ENCODE peak calls at places on chromosome 2, in five cellular contexts. Q is stimulated activated CD4-positive, alpha-beta T cell treated with anti-CD3 and anti-CD28 coated beads, Interleukin-15, amount 100 ng/mL, for 24 hours; Y is stomach; P is posterior cingulate gyrus; H is epithelial cell of esophagus. U is an unnamed sample.

GRCh38 chr2:241708879-241709278 is 7.0 kb downstream of the ING5 start:
- DNase-seq in P (no peak), Q (no peak), H (no peak), Y (no peak), U (no peak)

GRCh38 chr2:210169871-210170441 is 1.3 kb downstream of the KANSL1L start:
- DNase-seq in H (peak; percentile 77), Q (no peak), P (no peak), Y (no peak), U (no peak)

GRCh38 chr2:144666032-144666431 is 146.1 kb upstream of the ZEB2 start:
- DNase-seq in Y (no peak), H (peak; percentile 47), Q (no peak), P (no peak), U (no peak)

GRCh38 chr2:35163948-35164347 is 1191.6 kb upstream of the CRIM1 start:
- DNase-seq in P (no peak), H (no peak), Q (no peak), Y (no peak), U (no peak)

GRCh38 chr2:109481196-109481555 is 132.6 kb downstream of the SEPTIN10 start:
- DNase-seq in Y (peak; percentile 81), P (no peak), Q (no peak), H (no peak), U (no peak)

GRCh38 chr2:1226766-1227165 is 186.5 kb upstream of the TPO start:
- DNase-seq in P (no peak), Q (no peak), H (no peak), Y (no peak), U (no peak)

GRCh38 chr2:60992985-60993392 is 24.5 kb upstream of the PEX13 start:
- DNase-seq in Q (no peak), Y (peak; percentile 40), P (no peak), H (no peak), U (no peak)

GRCh38 chr2:203890733-203891132 is 23.2 kb downstream of the CTLA4 start:
- DNase-seq in P (no peak), H (no peak), Y (no peak), Q (no peak), U (no peak)

GRCh38 chr2:238860966-238861730 is 13.3 kb downstream of the TWIST2 start:
- DNase-seq in H (no peak), P (no peak), Q (no peak), Y (no peak), U (no peak)

GRCh38 chr2:112189001-112189556 is 50.9 kb downstream of the FBLN7 start:
- DNase-seq in Y (no peak), H (no peak), Q (peak; percentile 18), P (no peak), U (no peak)

GRCh38 chr2:158125756-158126498 is 24.3 kb downstream of the UPP2 start:
- DNase-seq in Q (no peak), H (peak; percentile 20), P (no peak), Y (no peak), U (no peak)

GRCh38 chr2:98242006-98242405 is 104.2 kb upstream of the CNGA3 start:
- DNase-seq in H (no peak), Q (no peak), P (peak; percentile 18), Y (no peak), U (no peak)

GRCh38 chr2:117771969-117772630 is 42.4 kb upstream of the DDX18 start:
- DNase-seq in Q (no peak), Y (no peak), P (no peak), H (peak; percentile 40), U (no peak)

GRCh38 chr2:55231546-55232083 is 478 bp downstream of the CLHC1 start:
- DNase-seq in Y (no peak), P (no peak), Q (no peak), H (no peak), U (no peak)

GRCh38 chr2:186429095-186429494 is 57.0 kb upstream of the ZC3H15 start:
- DNase-seq in Y (no peak), Q (no peak), H (peak; percentile 14), P (no peak), U (no peak)

GRCh38 chr2:175355246-175355645 is 173.7 kb upstream of the ATP5MC3 start:
- DNase-seq in H (no peak), Q (no peak), Y (no peak), P (no peak), U (no peak)

GRCh38 chr2:69628325-69629038 is 15.1 kb downstream of the AAK1 start:
- DNase-seq in P (no peak), Y (no peak), Q (peak; percentile 30), H (no peak), U (peak; percentile 54)

GRCh38 chr2:238955648-238956531 is 108.0 kb downstream of the TWIST2 start:
- DNase-seq in Y (no peak), Q (no peak), H (peak; percentile 65), P (no peak), U (no peak)

GRCh38 chr2:149612122-149612521 is 24.5 kb upstream of the MMADHC start:
- DNase-seq in Y (peak; percentile 27), H (peak; percentile 17), Q (no peak), P (no peak), U (no peak)

GRCh38 chr2:166934817-166935216 is 46.5 kb downstream of the XIRP2 start:
- DNase-seq in H (no peak), Q (no peak), P (no peak), Y (no peak), U (no peak)

GRCh38 chr2:122868626-122869275 is 1113.3 kb downstream of the TSN start:
- DNase-seq in Q (no peak), H (no peak), Y (no peak), P (no peak), U (no peak)

GRCh38 chr2:166972002-166972401 is 83.7 kb downstream of the XIRP2 start:
- DNase-seq in Q (no peak), Y (no peak), P (no peak), H (no peak), U (no peak)

GRCh38 chr2:10448646-10449480 is 736 bp upstream of the ODC1 start:
- DNase-seq in P (peak; percentile 83), H (peak; percentile 86), Q (peak; percentile 95), Y (peak; percentile 94), U (no peak)

GRCh38 chr2:165067958-165068612 is 112.8 kb upstream of the SLC38A11 start:
- DNase-seq in Q (no peak), P (peak; percentile 83), H (peak; percentile 5), Y (no peak), U (no peak)

GRCh38 chr2:68943581-68944568 is 8.8 kb downstream of the GKN2 start:
- DNase-seq in H (peak; percentile 61), Q (peak; percentile 55), P (peak; percentile 50), Y (peak; percentile 67), U (no peak)

GRCh38 chr2:166485558-166486193 is 8.4 kb downstream of the SCN7A start:
- DNase-seq in Y (no peak), H (no peak), P (no peak), Q (no peak), U (no peak)

GRCh38 chr2:49248506-49248905 is 94.2 kb upstream of the FSHR start:
- DNase-seq in Q (no peak), H (peak; percentile 78), P (no peak), Y (no peak), U (no peak)

GRCh38 chr2:86118130-86118529 is 12.1 kb downstream of the PTCD3 start:
- DNase-seq in Q (no peak), H (no peak), P (no peak), Y (no peak), U (no peak)

GRCh38 chr2:156657809-156658208 is 221.6 kb downstream of the GPD2 start:
- DNase-seq in H (peak; percentile 57), Y (no peak), Q (no peak), P (no peak), U (no peak)

GRCh38 chr2:151862688-151863087 is 34.5 kb upstream of the ARL5A start:
- DNase-seq in H (no peak), Y (no peak), P (no peak), Q (no peak), U (no peak)

GRCh38 chr2:134142903-134143302 is 111.0 kb upstream of the MGAT5 start:
- DNase-seq in H (peak; percentile 75), Q (no peak), Y (no peak), P (no peak), U (no peak)